ENCODE peak calls at places on chromosome 7, in ten cellular contexts. U is sigmoid colon, L is IMR-90, I is heart left ventricle, E is ovary, S is prostate gland, G is uterus, H is HCT116, F is stomach, W is spleen. R is an unnamed sample. For H3K27me3, the result is how much of the 10 kb centered on the place peaks cover.

GRCh38 chr7:99579956-99580777 is 17.9 kb upstream of the TMEM225B start:
- DNase-seq in G (peak), W (peak), U (no peak), E (peak), L (peak), F (no peak), I (peak), S (no peak), H (no peak), R (no peak)

GRCh38 chr7:108525985-108526767 is at the start of gene PNPLA8:
- DNase-seq in I (peak), H (peak), G (peak), F (peak), E (peak), L (peak), W (peak), S (peak), U (peak), R (peak)

GRCh38 chr7:137081694-137082093 is 213.2 kb downstream of the CHRM2 start:
- DNase-seq in W (no peak), U (peak), G (peak), E (peak), S (no peak), L (peak), H (no peak), I (peak), F (peak), R (no peak)

GRCh38 chr7:134302120-134302519 is 14.6 kb downstream of the SLC35B4 start:
- DNase-seq in S (no peak), E (no peak), U (no peak), H (no peak), F (no peak), I (no peak), G (no peak), W (no peak), L (peak), R (no peak)

GRCh38 chr7:151717415-151717814 is 159.5 kb downstream of the PRKAG2 start:
- DNase-seq in F (peak), G (no peak), I (no peak), S (no peak), H (no peak), E (no peak), W (no peak), L (no peak), U (no peak), R (no peak)

GRCh38 chr7:42932861-42933591 is 850 bp downstream of the MRPL32 start:
- DNase-seq in F (peak), W (no peak), U (no peak), I (peak), L (peak), G (no peak), H (no peak), E (no peak), S (no peak), R (no peak)

GRCh38 chr7:39400836-39401235 is 165.4 kb upstream of the YAE1 start:
- DNase-seq in G (no peak), W (no peak), U (no peak), L (no peak), I (no peak), S (no peak), F (no peak), E (no peak), H (no peak), R (no peak)

GRCh38 chr7:81725496-81726117 is 44.2 kb downstream of the HGF start:
- DNase-seq in E (no peak), L (peak), F (no peak), U (no peak), S (no peak), W (no peak), I (no peak), G (no peak), H (no peak), R (no peak)

GRCh38 chr7:87853237-87853864 is 22.8 kb downstream of the SLC25A40 start:
- DNase-seq in U (no peak), I (no peak), G (no peak), F (no peak), L (peak), S (no peak), H (no peak), W (no peak), E (no peak), R (no peak)

GRCh38 chr7:32155712-32156111 is 85.5 kb upstream of the PDE1C start:
- DNase-seq in E (no peak), I (no peak), U (no peak), S (no peak), F (no peak), G (no peak), H (no peak), W (no peak), L (peak), R (no peak)

GRCh38 chr7:100706672-100707311 is 871 bp downstream of the POP7 start:
- DNase-seq in G (peak), I (no peak), S (no peak), E (peak), U (peak), W (peak), H (no peak), F (peak), L (no peak), R (no peak)

GRCh38 chr7:50531401-50531906 is 33.8 kb downstream of the DDC start:
- DNase-seq in L (peak), F (no peak), H (peak), S (no peak), U (no peak), G (no peak), I (no peak), W (no peak), E (no peak), R (no peak)

GRCh38 chr7:44144426-44144967 is 3.4 kb upstream of the MYL7 start:
- DNase-seq in L (no peak), U (peak), E (peak), F (no peak), G (no peak), I (no peak), H (no peak), S (no peak), W (peak), R (no peak)

GRCh38 chr7:137096607-137097006 is 228.2 kb downstream of the CHRM2 start:
- DNase-seq in L (peak), G (no peak), H (no peak), I (no peak), F (no peak), E (no peak), U (no peak), W (no peak), S (no peak), R (no peak)

GRCh38 chr7:105594034-105594433 is 12.7 kb upstream of the EFCAB10 start:
- DNase-seq in E (no peak), U (no peak), F (no peak), G (no peak), I (no peak), W (no peak), L (no peak), H (no peak), S (peak), R (no peak)

GRCh38 chr7:17038160-17038782 is 156.5 kb upstream of the AGR3 start:
- DNase-seq in S (no peak), E (no peak), H (no peak), L (no peak), I (no peak), W (no peak), U (no peak), G (no peak), F (no peak), R (no peak)

GRCh38 chr7:6453737-6454136 is 6.0 kb upstream of the DAGLB start:
- DNase-seq in U (peak), L (peak), E (no peak), G (no peak), S (no peak), F (no peak), H (peak), I (no peak), W (no peak), R (no peak)

GRCh38 chr7:158735935-158736334 is 31.3 kb upstream of the NCAPG2 start:
- DNase-seq in U (no peak), E (no peak), S (no peak), L (no peak), F (no peak), G (no peak), I (no peak), H (no peak), W (no peak), R (no peak)

GRCh38 chr7:40986351-40986873 is 716.5 kb downstream of the INHBA start:
- DNase-seq in G (peak), S (no peak), W (no peak), U (no peak), H (no peak), I (no peak), E (no peak), L (peak), F (no peak), R (no peak)

GRCh38 chr7:24836084-24836483 is 78.8 kb upstream of the GSDME start:
- DNase-seq in G (no peak), W (no peak), I (no peak), S (no peak), F (no peak), H (no peak), E (no peak), L (no peak), U (no peak), R (no peak)

GRCh38 chr7:138979988-138980574 is 1.1 kb downstream of the KIAA1549 start:
- DNase-seq in U (no peak), S (no peak), E (no peak), F (no peak), I (no peak), L (no peak), G (no peak), H (no peak), W (no peak), R (no peak)

GRCh38 chr7:101927389-101928306 is 110.2 kb downstream of the CUX1 start:
- DNase-seq in G (no peak), H (no peak), L (no peak), I (peak), U (peak), E (peak), W (peak), F (no peak), S (no peak), R (no peak)

DNA sequence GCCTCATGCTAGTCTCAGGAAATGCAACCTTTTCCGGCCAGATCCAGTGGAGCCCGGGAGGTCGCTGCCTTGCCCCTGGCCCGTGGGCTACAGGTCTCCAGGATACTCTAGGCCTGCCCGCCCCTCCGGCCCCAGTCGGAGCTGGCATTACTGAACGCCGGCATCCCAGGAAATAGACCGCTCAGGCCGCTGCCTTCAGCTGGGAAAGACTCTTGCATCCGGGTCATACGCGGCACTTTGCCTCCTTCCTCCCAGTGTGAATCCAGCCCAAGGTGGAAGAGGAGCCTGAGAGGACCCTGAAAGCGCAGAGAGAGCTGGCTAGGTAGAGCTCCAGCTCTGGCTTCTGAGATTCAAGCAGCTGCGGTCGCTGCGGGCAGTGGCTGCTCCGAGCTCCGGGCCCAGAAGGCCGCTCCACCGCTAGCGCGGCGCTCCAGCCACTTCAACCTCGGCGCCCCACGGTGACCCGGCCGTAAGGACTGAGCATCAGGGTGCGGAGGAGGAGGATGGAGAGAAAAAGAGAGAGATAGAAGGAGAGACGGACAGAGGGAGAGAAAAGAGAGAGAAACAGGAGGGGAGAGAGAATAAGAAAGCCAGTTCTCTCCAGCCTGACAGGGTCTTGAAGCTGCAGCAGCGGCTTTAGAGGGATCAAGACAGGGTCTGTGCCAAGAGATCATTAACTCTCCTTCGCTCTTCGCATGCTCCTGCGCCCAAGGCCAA is 1.7 kb upstream of the HOXA10 start:
- DNase-seq in U (peak), E (peak), F (no peak), G (peak), S (no peak), L (no peak), I (no peak), H (no peak), W (peak), R (no peak)
- H3K27me3 ChIP-seq in U (under half), E (under half), F (half or more), G (under half), S (under half), L (half or more), I (half or more), H (under half), W (half or more), R (under half)

GRCh38 chr7:128100225-128100948 is 69.2 kb upstream of the LRRC4 start:
- DNase-seq in U (no peak), L (no peak), H (no peak), W (no peak), E (no peak), I (no peak), S (no peak), G (no peak), F (no peak), R (no peak)
- TF ChIP-seq POLR2A in U (no peak), L (no peak), H (no peak), W (no peak), E (no peak), I (no peak), S (no peak), G (no peak), F (no peak), R (no peak)

DNA sequence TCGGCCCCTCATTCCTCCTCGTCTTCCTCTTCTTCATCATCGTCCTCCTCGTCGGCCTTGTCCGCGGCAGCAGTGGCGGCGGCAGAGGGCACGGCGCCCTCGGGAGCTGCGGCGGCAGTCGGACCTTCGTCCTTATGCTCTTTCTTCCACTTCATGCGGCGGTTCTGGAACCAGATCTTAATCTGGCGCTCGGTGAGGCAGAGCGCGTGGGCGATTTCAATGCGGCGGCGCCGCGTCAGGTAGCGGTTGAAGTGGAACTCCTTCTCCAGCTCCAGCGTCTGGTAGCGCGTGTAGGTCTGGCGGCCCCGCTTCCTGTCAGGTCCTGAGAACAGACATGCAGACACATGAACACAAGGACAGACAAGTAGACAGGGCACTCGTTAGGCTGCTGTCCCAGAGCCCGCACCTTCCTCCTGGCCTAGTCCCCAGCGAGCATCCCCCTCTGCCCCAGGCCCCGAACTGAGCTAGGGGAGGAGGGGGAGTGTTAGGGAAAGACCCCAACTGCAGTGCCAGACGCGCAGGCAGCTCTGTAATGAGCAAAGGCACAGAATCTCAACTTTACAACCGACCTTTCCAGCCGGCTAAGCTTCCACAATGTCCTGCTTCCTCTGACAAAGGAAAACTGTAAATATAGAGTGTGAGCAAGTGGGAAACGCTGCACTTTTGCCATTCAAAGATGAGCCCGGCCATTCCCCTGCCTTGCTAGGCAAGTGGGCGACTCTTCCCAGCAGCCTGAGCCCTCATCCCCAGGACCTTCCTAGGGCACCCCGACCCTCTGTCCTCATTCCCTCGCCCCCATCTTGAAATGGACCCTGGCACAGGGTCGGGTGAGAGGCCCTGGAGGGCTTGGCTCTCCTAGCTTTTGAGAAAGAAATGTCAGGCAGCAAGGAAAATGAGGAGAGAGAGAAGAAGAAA is 1.3 kb downstream of the HOXA7 start:
- DNase-seq in W (peak), H (no peak), E (no peak), I (no peak), F (peak), U (peak), S (no peak), L (no peak), G (peak), R (no peak)
- H3K27me3 ChIP-seq in W (half or more), H (under half), E (under half), I (half or more), F (half or more), U (under half), S (under half), L (under half), G (under half), R (under half)

GRCh38 chr7:54843961-54844360 is 85.0 kb upstream of the SEC61G start:
- DNase-seq in H (no peak), W (no peak), G (no peak), I (no peak), F (no peak), S (no peak), E (no peak), L (no peak), U (no peak), R (no peak)

GRCh38 chr7:54838540-54838925 is 79.5 kb upstream of the SEC61G start:
- DNase-seq in H (no peak), E (no peak), W (no peak), I (no peak), F (no peak), L (no peak), S (no peak), U (no peak), G (no peak), R (no peak)

GRCh38 chr7:54839538-54840213 is 80.7 kb upstream of the SEC61G start:
- DNase-seq in W (peak), L (peak), H (peak), U (peak), S (no peak), E (peak), F (peak), I (peak), G (no peak), R (no peak)

GRCh38 chr7:54837761-54838539 is 78.9 kb upstream of the SEC61G start:
- DNase-seq in U (no peak), L (no peak), G (no peak), F (no peak), E (peak), I (no peak), S (no peak), W (no peak), H (no peak), R (no peak)

DNA sequence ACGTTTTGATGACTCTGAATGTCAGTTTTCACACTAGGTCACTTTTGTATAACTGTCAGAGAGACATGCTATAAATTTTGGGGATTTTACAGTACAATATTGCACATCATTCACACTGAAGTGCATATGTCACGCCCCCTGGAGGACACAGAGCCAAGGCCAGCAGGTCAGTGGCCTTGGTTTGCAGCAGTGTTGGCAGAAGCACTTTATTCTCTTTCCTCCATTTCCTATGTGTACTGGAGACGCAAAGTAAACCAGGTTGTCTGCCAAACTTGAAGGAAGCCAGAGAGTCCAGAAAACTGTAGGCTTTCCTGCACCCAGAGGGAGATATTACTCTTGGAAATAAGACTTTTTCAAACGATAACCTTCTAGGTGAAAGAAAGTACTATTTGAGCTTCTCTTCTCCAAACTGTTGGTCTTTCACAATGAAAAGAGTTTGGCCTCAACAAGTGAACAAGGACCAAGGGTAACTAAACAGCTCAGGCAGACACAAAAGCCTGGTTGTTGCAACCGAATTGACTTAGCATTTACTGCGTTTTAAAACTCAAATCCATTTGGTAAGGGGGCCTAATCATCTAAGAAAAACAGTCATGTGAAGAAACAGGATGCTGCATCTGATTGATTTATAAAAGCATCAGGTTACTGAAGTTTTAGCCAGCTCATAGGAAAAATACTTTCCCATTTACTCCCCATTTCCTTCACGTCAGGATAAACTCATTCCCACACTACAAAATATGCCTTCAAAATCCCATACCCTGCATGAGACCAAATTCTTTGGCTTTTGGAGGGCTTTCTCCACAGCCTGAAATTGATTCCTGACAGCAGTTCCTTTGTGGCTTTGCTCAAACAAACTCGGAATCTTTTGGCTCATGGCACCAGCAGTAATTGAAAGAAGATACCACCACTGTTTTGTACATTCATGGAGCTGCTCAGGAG is 83.0 kb upstream of the SEC61G start:
- DNase-seq in L (peak), I (no peak), F (no peak), S (no peak), H (peak), U (no peak), E (peak), G (no peak), W (no peak), R (no peak)
- TF ChIP-seq POLR2A in L (no peak), I (no peak), F (no peak), S (no peak), H (no peak), U (no peak), E (no peak), G (no peak), W (no peak), R (no peak)

GRCh38 chr7:522071-522937 is 2.7 kb upstream of the PDGFA start:
- DNase-seq in U (no peak), W (no peak), L (peak), G (peak), I (peak), S (peak), F (peak), H (no peak), E (no peak), R (no peak)

GRCh38 chr7:521221-522070 is 1.8 kb upstream of the PDGFA start:
- DNase-seq in U (no peak), S (peak), I (peak), L (peak), E (peak), W (no peak), G (peak), H (no peak), F (peak), R (no peak)

GRCh38 chr7:524800-525199 is 5.2 kb upstream of the PDGFA start:
- DNase-seq in I (no peak), W (no peak), U (no peak), S (no peak), H (no peak), L (no peak), F (no peak), G (no peak), E (no peak), R (no peak)

GRCh38 chr7:523436-524336 is 4.0 kb upstream of the PDGFA start:
- DNase-seq in L (no peak), F (no peak), U (no peak), S (no peak), E (no peak), W (no peak), I (no peak), G (no peak), H (no peak), R (no peak)

GRCh38 chr7:522938-523289 is 3.3 kb upstream of the PDGFA start:
- DNase-seq in F (no peak), L (no peak), H (no peak), I (no peak), U (no peak), W (no peak), S (no peak), G (no peak), E (no peak), R (no peak)
- H3K27me3 ChIP-seq in F (under half), L (under half), H (under half), I (under half), U (under half), W (under half), S (under half), G (under half), E (under half), R (under half)

GRCh38 chr7:2903686-2904162 is 59.6 kb upstream of the GNA12 start:
- DNase-seq in S (no peak), E (no peak), I (no peak), W (no peak), G (no peak), F (no peak), L (no peak), U (no peak), H (no peak), R (no peak)
- TF ChIP-seq POLR2A in S (no peak), E (no peak), I (no peak), W (no peak), G (no peak), F (no peak), L (no peak), U (no peak), H (no peak), R (no peak)

DNA sequence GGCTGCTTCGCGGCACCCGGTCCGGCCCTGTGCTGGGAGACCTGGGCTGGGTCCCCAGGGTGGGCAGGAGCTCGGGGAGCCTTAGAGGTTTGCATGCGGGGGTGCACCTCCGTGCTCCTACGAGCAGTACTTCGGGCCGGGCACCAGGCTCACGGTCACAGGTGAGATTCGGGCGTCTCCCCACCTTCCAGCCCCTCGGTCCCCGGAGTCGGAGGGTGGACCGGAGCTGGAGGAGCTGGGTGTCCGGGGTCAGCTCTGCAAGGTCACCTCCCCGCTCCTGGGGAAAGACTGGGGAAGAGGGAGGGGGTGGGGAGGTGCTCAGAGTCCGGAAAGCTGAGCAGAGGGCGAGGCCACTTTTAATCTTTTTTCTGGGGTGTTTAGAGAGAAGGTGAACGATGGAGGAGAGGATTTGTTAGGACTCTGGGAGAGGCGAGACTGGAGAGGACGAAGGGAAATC is 26.6 kb downstream of the PRSS2 start:
- DNase-seq in I (no peak), U (no peak), W (peak), G (no peak), H (no peak), F (no peak), S (no peak), L (no peak), E (no peak), R (no peak)
- H3K27me3 ChIP-seq in I (under half), U (half or more), W (under half), G (under half), H (under half), F (under half), S (under half), L (half or more), E (under half), R (under half)